ENCODE peak calls at places on chromosomes 13 and 19, in five cellular contexts. One of them, this sample, is unnamed.

GRCh38 chr19:14770944-14771839 is 7.2 kb downstream of the ADGRE2 start:
- DNase-seq in AG09319: no peak
- DNase-seq in aorta: peak
- DNase-seq in globus pallidus: no peak
- DNase-seq in nephron progenitor cell: no peak
- DNase-seq in this sample: no peak

GRCh38 chr19:33316521-33317284 is 14.4 kb upstream of the CEBPA start:
- DNase-seq in AG09319: no peak
- DNase-seq in aorta: no peak
- DNase-seq in globus pallidus: no peak
- DNase-seq in nephron progenitor cell: no peak
- DNase-seq in this sample: no peak

GRCh38 chr13:29429496-29429895 is 166.0 kb downstream of the SLC7A1 start:
- DNase-seq in AG09319: no peak
- DNase-seq in aorta: no peak
- DNase-seq in globus pallidus: no peak
- DNase-seq in nephron progenitor cell: no peak
- DNase-seq in this sample: no peak

GRCh38 chr13:66977156-66977555 is 253.0 kb downstream of the PCDH9 start:
- DNase-seq in AG09319: no peak
- DNase-seq in aorta: no peak
- DNase-seq in globus pallidus: no peak
- DNase-seq in nephron progenitor cell: no peak
- DNase-seq in this sample: no peak

GRCh38 chr19:49249933-49250332 is 75.1 kb downstream of the SLC6A16 start:
- DNase-seq in AG09319: no peak
- DNase-seq in aorta: no peak
- DNase-seq in globus pallidus: no peak
- DNase-seq in nephron progenitor cell: no peak
- DNase-seq in this sample: no peak

GRCh38 chr19:2578391-2578826 is 102.5 kb downstream of the GADD45B start:
- DNase-seq in AG09319: no peak
- DNase-seq in aorta: peak
- DNase-seq in globus pallidus: no peak
- DNase-seq in nephron progenitor cell: no peak
- DNase-seq in this sample: no peak

GRCh38 chr13:54210397-54211050 is 1181.9 kb downstream of the OLFM4 start:
- DNase-seq in AG09319: no peak
- DNase-seq in aorta: no peak
- DNase-seq in globus pallidus: no peak
- DNase-seq in nephron progenitor cell: no peak
- DNase-seq in this sample: no peak

GRCh38 chr13:98350746-98351330 is 173.8 kb upstream of the RNF113B start:
- DNase-seq in AG09319: no peak
- DNase-seq in aorta: no peak
- DNase-seq in globus pallidus: no peak
- DNase-seq in nephron progenitor cell: no peak
- DNase-seq in this sample: no peak

GRCh38 chr13:99314640-99315176 is 7.5 kb upstream of the GPR183 start:
- DNase-seq in AG09319: no peak
- DNase-seq in aorta: no peak
- DNase-seq in globus pallidus: no peak
- DNase-seq in nephron progenitor cell: no peak
- DNase-seq in this sample: no peak

GRCh38 chr13:80379245-80379644 is 38.3 kb upstream of the SPRY2 start:
- DNase-seq in AG09319: no peak
- DNase-seq in aorta: no peak
- DNase-seq in globus pallidus: no peak
- DNase-seq in nephron progenitor cell: no peak
- DNase-seq in this sample: no peak

GRCh38 chr19:15418588-15419412 is at the start of gene AKAP8L:
- DNase-seq in AG09319: peak
- DNase-seq in aorta: peak
- DNase-seq in globus pallidus: peak
- DNase-seq in nephron progenitor cell: peak
- DNase-seq in this sample: peak

GRCh38 chr13:79533781-79534400 is 52.9 kb downstream of the NDFIP2 start:
- DNase-seq in AG09319: no peak
- DNase-seq in aorta: no peak
- DNase-seq in globus pallidus: no peak
- DNase-seq in nephron progenitor cell: no peak
- DNase-seq in this sample: no peak

GRCh38 chr19:50315773-50316448 is 13.3 kb downstream of the KCNC3 start:
- DNase-seq in AG09319: no peak
- DNase-seq in aorta: peak
- DNase-seq in globus pallidus: no peak
- DNase-seq in nephron progenitor cell: peak
- DNase-seq in this sample: peak

GRCh38 chr13:20960663-20961309 is 58.2 kb upstream of the XPO4 start:
- DNase-seq in AG09319: no peak
- DNase-seq in aorta: no peak
- DNase-seq in globus pallidus: no peak
- DNase-seq in nephron progenitor cell: no peak
- DNase-seq in this sample: no peak